ENCODE peak calls at places on chromosomes 11 and 22, in four cellular contexts. U is Panc1, F is GM23338, K is endothelial cell of umbilical vein. G is an unnamed sample.

GRCh38 chr11:3103076-3103475 is 45.9 kb upstream of the CARS1 start:
- DNase-seq in F (no peak), U (no peak), K (no peak), G (no peak)

GRCh38 chr11:45037425-45038005 is 86.8 kb upstream of the TP53I11 start:
- DNase-seq in U (no peak), K (no peak), F (no peak), G (no peak)

GRCh38 chr11:27460158-27460565 is 12.4 kb downstream of the LGR4 start:
- DNase-seq in K (no peak), F (no peak), U (no peak), G (no peak)

GRCh38 chr11:96178014-96178745 is 164.8 kb downstream of the MAML2 start:
- DNase-seq in K (peak), F (no peak), U (no peak), G (no peak)

GRCh38 chr11:124643605-124644425 is 21.2 kb downstream of the TBRG1 start:
- DNase-seq in F (no peak), U (no peak), K (peak), G (no peak)

GRCh38 chr22:29217827-29218757 is 12.4 kb downstream of the EMID1 start:
- DNase-seq in F (no peak), K (no peak), U (no peak), G (no peak)

GRCh38 chr11:114207096-114207495 is 89.1 kb upstream of the NNMT start:
- DNase-seq in F (no peak), U (no peak), K (no peak), G (no peak)

GRCh38 chr11:113137735-113138529 is 176.5 kb upstream of the TTC12 start:
- DNase-seq in K (no peak), U (no peak), F (no peak), G (no peak)

GRCh38 chr22:28442264-28442950 is 237.2 kb downstream of the TTC28 start:
- DNase-seq in F (peak), K (peak), U (no peak), G (peak)

GRCh38 chr11:15692739-15693138 is 578.0 kb downstream of the INSC start:
- DNase-seq in K (no peak), F (no peak), U (no peak), G (no peak)

GRCh38 chr11:112172362-112172994 is 2.8 kb upstream of the BCO2 start:
- DNase-seq in K (peak), F (no peak), U (no peak), G (no peak)

GRCh38 chr11:23127706-23128105 is 267.4 kb upstream of the CCDC179 start:
- DNase-seq in F (no peak), U (no peak), K (no peak), G (no peak)

GRCh38 chr11:103257360-103257759 is 148.1 kb downstream of the DYNC2H1 start:
- DNase-seq in U (peak), K (peak), F (peak), G (no peak)

GRCh38 chr11:111714522-111714921 is 51.7 kb downstream of the PPP2R1B start:
- DNase-seq in U (no peak), K (no peak), F (no peak), G (no peak)

GRCh38 chr22:29944339-29944738 is 61.4 kb downstream of the MTMR3 start:
- DNase-seq in K (no peak), U (no peak), F (no peak), G (no peak)

GRCh38 chr22:24728790-24729637 is 45.5 kb downstream of the PIWIL3 start:
- DNase-seq in U (no peak), K (peak), F (peak), G (no peak)

GRCh38 chr11:84714316-84714780 is 912.8 kb downstream of the DLG2 start:
- DNase-seq in K (no peak), U (peak), F (peak), G (peak)

GRCh38 chr22:29146771-29147170 is 58.9 kb upstream of the EMID1 start:
- DNase-seq in U (no peak), K (no peak), F (no peak), G (no peak)

GRCh38 chr11:105334025-105334714 is 194.6 kb upstream of the CARD18 start:
- DNase-seq in K (no peak), U (no peak), F (no peak), G (no peak)

GRCh38 chr22:20956258-20957117 is 10.6 kb upstream of the AIFM3 start:
- DNase-seq in U (no peak), K (no peak), F (peak), G (no peak)

GRCh38 chr22:27139935-27140493 is 482.6 kb downstream of the MIAT start:
- DNase-seq in K (peak), U (no peak), F (no peak), G (no peak)

GRCh38 chr11:119019996-119020395 is 1.4 kb downstream of the TRAPPC4 start:
- DNase-seq in F (no peak), U (no peak), K (no peak), G (no peak)

GRCh38 chr11:65426839-65427690 is 4.5 kb downstream of the NEAT1 start:
- DNase-seq in U (no peak), F (peak), K (peak), G (peak)

GRCh38 chr11:38582756-38583155 is 1984.7 kb upstream of the RAG2 start:
- DNase-seq in F (peak), U (no peak), K (no peak), G (no peak)

GRCh38 chr11:114017723-114018122 is 41.8 kb upstream of the ZBTB16 start:
- DNase-seq in K (no peak), U (no peak), F (no peak), G (no peak)

GRCh38 chr11:10410844-10411200 is 44.2 kb upstream of the AMPD3 start:
- DNase-seq in U (no peak), F (no peak), K (no peak), G (no peak)

GRCh38 chr11:69352715-69353325 is 58.9 kb downstream of the MYEOV start:
- DNase-seq in F (no peak), U (peak), K (peak), G (no peak)

GRCh38 chr11:66115638-66116410 is 45.8 kb downstream of the PACS1 start:
- DNase-seq in U (no peak), F (no peak), K (peak), G (no peak)

GRCh38 chr22:44425356-44425755 is 72.7 kb downstream of the RTL6 start:
- DNase-seq in F (no peak), K (no peak), U (no peak), G (no peak)

GRCh38 chr11:61058583-61059259 is 43.6 kb upstream of the CD5 start:
- DNase-seq in K (no peak), F (no peak), U (no peak), G (no peak)

GRCh38 chr22:24208012-24208749 is 26.9 kb downstream of the SUSD2 start:
- DNase-seq in U (peak), F (no peak), K (peak), G (peak)

DNA sequence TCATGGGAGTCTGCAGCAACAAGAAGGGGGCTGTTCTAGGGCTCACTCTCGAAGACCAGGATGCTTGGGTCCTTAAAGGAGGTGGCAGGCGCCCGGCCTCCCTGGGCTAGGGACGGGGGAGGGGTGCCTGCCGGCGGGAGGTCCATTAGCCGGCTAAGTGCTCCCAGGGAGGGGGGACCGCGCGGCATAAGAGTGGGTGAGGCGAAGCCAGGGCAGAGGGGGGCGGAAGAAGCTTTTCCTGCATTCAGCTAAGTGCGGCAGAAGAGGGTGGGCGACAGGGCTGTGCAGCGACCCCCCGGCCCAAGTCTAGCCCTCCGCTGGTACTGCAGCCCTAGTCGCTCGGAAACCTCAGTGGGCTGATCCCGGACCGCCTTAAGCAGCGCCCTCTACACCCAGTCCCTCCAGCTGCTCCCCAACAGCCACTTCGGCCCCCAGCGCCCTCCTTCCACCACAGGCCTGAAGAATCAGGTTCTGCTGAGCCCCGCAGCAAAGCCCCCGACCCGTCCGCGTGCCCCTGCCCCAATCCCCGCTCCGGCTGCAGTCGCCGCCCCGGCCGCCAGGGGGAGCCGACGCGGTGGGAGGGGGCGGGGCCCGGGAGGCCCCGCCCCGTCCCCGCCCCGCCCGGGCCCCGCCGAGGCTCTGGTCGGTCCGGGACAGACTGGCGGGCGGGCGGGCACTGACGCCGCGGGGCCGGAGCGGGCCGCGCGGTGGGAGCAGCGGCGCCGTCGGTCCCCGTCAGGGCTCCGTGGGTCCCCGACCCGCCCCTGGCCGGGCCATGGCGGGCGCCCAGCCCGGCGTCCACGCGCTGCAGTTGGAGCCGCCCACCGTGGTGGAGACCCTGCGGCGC is at the start of gene PLCB3:
- DNase-seq in F (peak), K (peak), U (no peak), G (peak)
- TF ChIP-seq POLR2AphosphoS5 in F (no peak), K (peak), U (no peak), G (no peak)

GRCh38 chr11:91755526-91755925 is 469.1 kb upstream of the FAT3 start:
- DNase-seq in F (no peak), K (no peak), U (no peak), G (no peak)

GRCh38 chr11:91755951-91756707 is 468.5 kb upstream of the FAT3 start:
- DNase-seq in U (no peak), F (no peak), K (no peak), G (no peak)

GRCh38 chr11:91761406-91762027 is 463.1 kb upstream of the FAT3 start:
- DNase-seq in K (no peak), F (peak), U (no peak), G (no peak)

GRCh38 chr11:91756829-91757480 is 467.7 kb upstream of the FAT3 start:
- DNase-seq in U (no peak), K (no peak), F (no peak), G (no peak)
- TF ChIP-seq POLR2AphosphoS5 in U (no peak), K (no peak), F (no peak), G (no peak)

GRCh38 chr11:121292503-121293275 is at the start of gene SC5D:
- DNase-seq in F (peak), U (peak), K (peak), G (peak)
- TF ChIP-seq POLR2AphosphoS5 in F (peak), U (peak), K (peak), G (peak)

DNA sequence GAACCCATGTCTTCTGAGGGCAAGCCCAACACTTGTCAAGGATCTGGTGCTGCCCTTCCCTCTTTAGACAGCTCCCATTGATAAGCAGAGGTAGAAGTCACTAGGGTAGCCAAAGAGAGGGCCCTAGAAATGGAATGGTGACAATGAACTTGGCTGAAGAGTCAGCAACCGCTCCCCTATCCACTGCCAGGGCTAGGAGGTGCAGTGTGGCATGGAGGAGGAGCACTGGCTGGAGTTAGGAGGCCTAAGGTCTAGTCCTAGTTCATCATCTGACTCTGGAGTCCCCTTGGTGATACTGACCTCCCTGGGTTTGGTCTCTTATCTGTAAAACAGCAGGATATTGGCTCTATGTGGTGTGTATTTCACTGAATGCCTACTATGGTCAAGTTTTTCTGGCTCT is 10.3 kb downstream of the TIMP3 start:
- DNase-seq in K (no peak), U (no peak), F (no peak), G (no peak)
- TF ChIP-seq POLR2AphosphoS5 in K (no peak), U (no peak), F (no peak), G (no peak)